ENCODE peak calls at places on chromosomes 11 and 22, in nine cellular contexts. One of them, this sample, is unnamed.

GRCh38 chr22:44180706-44181032 is at the start of gene PARVG:
- DNase-seq in mammary epithelial cell: peak
- DNase-seq in PC-3: peak
- DNase-seq in GM23248: no peak
- DNase-seq in neural progenitor cell: no peak
- DNase-seq in H1: no peak
- DNase-seq in fibroblast of lung: no peak
- DNase-seq in hepatocyte: peak
- DNase-seq in HCT116: no peak
- DNase-seq in this sample: no peak

GRCh38 chr11:6862961-6863360 is at the start of gene OR10A2:
- DNase-seq in mammary epithelial cell: peak
- DNase-seq in PC-3: peak
- DNase-seq in GM23248: peak
- DNase-seq in neural progenitor cell: peak
- DNase-seq in H1: no peak
- DNase-seq in fibroblast of lung: no peak
- DNase-seq in hepatocyte: peak
- DNase-seq in HCT116: no peak
- DNase-seq in this sample: no peak

GRCh38 chr22:37187891-37188761 is at the start of gene C1QTNF6:
- DNase-seq in mammary epithelial cell: peak
- DNase-seq in PC-3: peak
- DNase-seq in GM23248: peak
- DNase-seq in neural progenitor cell: peak
- DNase-seq in H1: peak
- DNase-seq in fibroblast of lung: peak
- DNase-seq in hepatocyte: peak
- DNase-seq in HCT116: no peak
- DNase-seq in this sample: peak

GRCh38 chr11:113778111-113778910 is 1.3 kb upstream of the CLDN25 start:
- DNase-seq in mammary epithelial cell: peak
- DNase-seq in PC-3: peak
- DNase-seq in GM23248: peak
- DNase-seq in neural progenitor cell: no peak
- DNase-seq in H1: no peak
- DNase-seq in fibroblast of lung: peak
- DNase-seq in hepatocyte: peak
- DNase-seq in HCT116: no peak
- DNase-seq in this sample: peak

GRCh38 chr11:133955091-133955846 is 1.5 kb downstream of the IGSF9B start:
- DNase-seq in mammary epithelial cell: no peak
- DNase-seq in PC-3: no peak
- DNase-seq in GM23248: peak
- DNase-seq in neural progenitor cell: peak
- DNase-seq in H1: no peak
- DNase-seq in fibroblast of lung: no peak
- DNase-seq in hepatocyte: no peak
- DNase-seq in HCT116: no peak
- DNase-seq in this sample: no peak

GRCh38 chr22:37518509-37519267 is 527 bp downstream of the CARD10 start:
- DNase-seq in mammary epithelial cell: no peak
- DNase-seq in PC-3: no peak
- DNase-seq in GM23248: peak
- DNase-seq in neural progenitor cell: peak
- DNase-seq in H1: peak
- DNase-seq in fibroblast of lung: peak
- DNase-seq in hepatocyte: no peak
- DNase-seq in HCT116: no peak
- DNase-seq in this sample: peak

GRCh38 chr11:131928992-131929391 is 558.6 kb downstream of the NTM start:
- DNase-seq in mammary epithelial cell: no peak
- DNase-seq in PC-3: no peak
- DNase-seq in GM23248: no peak
- DNase-seq in neural progenitor cell: peak
- DNase-seq in H1: peak
- DNase-seq in fibroblast of lung: no peak
- DNase-seq in hepatocyte: no peak
- DNase-seq in HCT116: no peak
- DNase-seq in this sample: no peak

GRCh38 chr11:63491614-63492372 is 826 bp upstream of the PLAAT5 start:
- DNase-seq in mammary epithelial cell: no peak
- DNase-seq in PC-3: no peak
- DNase-seq in GM23248: no peak
- DNase-seq in neural progenitor cell: peak
- DNase-seq in H1: no peak
- DNase-seq in fibroblast of lung: peak
- DNase-seq in hepatocyte: peak
- DNase-seq in HCT116: no peak
- DNase-seq in this sample: no peak

GRCh38 chr11:13463779-13464290 is 813 bp upstream of the BTBD10 start:
- DNase-seq in mammary epithelial cell: no peak
- DNase-seq in PC-3: no peak
- DNase-seq in GM23248: no peak
- DNase-seq in neural progenitor cell: peak
- DNase-seq in H1: no peak
- DNase-seq in fibroblast of lung: no peak
- DNase-seq in hepatocyte: no peak
- DNase-seq in HCT116: no peak
- DNase-seq in this sample: no peak

GRCh38 chr11:79678780-79679468 is 238.1 kb upstream of the TENM4 start:
- DNase-seq in mammary epithelial cell: no peak
- DNase-seq in PC-3: no peak
- DNase-seq in GM23248: no peak
- DNase-seq in neural progenitor cell: peak
- DNase-seq in H1: no peak
- DNase-seq in fibroblast of lung: no peak
- DNase-seq in hepatocyte: no peak
- DNase-seq in HCT116: no peak
- DNase-seq in this sample: no peak

GRCh38 chr22:38034884-38035529 is 22.2 kb upstream of the PICK1 start:
- DNase-seq in mammary epithelial cell: no peak
- DNase-seq in PC-3: no peak
- DNase-seq in GM23248: no peak
- DNase-seq in neural progenitor cell: no peak
- DNase-seq in H1: no peak
- DNase-seq in fibroblast of lung: no peak
- DNase-seq in hepatocyte: no peak
- DNase-seq in HCT116: no peak
- DNase-seq in this sample: no peak

GRCh38 chr11:9616858-9617257 is 43.4 kb downstream of the WEE1 start:
- DNase-seq in mammary epithelial cell: no peak
- DNase-seq in PC-3: no peak
- DNase-seq in GM23248: peak
- DNase-seq in neural progenitor cell: no peak
- DNase-seq in H1: no peak
- DNase-seq in fibroblast of lung: no peak
- DNase-seq in hepatocyte: no peak
- DNase-seq in HCT116: no peak
- DNase-seq in this sample: no peak

GRCh38 chr11:80970016-80970516 is 1529.2 kb upstream of the TENM4 start:
- DNase-seq in mammary epithelial cell: no peak
- DNase-seq in PC-3: no peak
- DNase-seq in GM23248: no peak
- DNase-seq in neural progenitor cell: no peak
- DNase-seq in H1: no peak
- DNase-seq in fibroblast of lung: no peak
- DNase-seq in hepatocyte: no peak
- DNase-seq in HCT116: no peak
- DNase-seq in this sample: no peak

GRCh38 chr11:19579957-19580356 is 132.7 kb upstream of the NAV2 start:
- DNase-seq in mammary epithelial cell: no peak
- DNase-seq in PC-3: no peak
- DNase-seq in GM23248: no peak
- DNase-seq in neural progenitor cell: no peak
- DNase-seq in H1: no peak
- DNase-seq in fibroblast of lung: no peak
- DNase-seq in hepatocyte: no peak
- DNase-seq in HCT116: no peak
- DNase-seq in this sample: no peak

GRCh38 chr22:41021655-41022454 is 70.5 kb upstream of the EP300 start:
- DNase-seq in mammary epithelial cell: peak
- DNase-seq in PC-3: peak
- DNase-seq in GM23248: peak
- DNase-seq in neural progenitor cell: peak
- DNase-seq in H1: peak
- DNase-seq in fibroblast of lung: peak
- DNase-seq in hepatocyte: peak
- DNase-seq in HCT116: peak
- DNase-seq in this sample: peak

GRCh38 chr11:124676386-124676785 is 2.7 kb downstream of the SPA17 start:
- DNase-seq in mammary epithelial cell: no peak
- DNase-seq in PC-3: no peak
- DNase-seq in GM23248: peak
- DNase-seq in neural progenitor cell: no peak
- DNase-seq in H1: no peak
- DNase-seq in fibroblast of lung: peak
- DNase-seq in hepatocyte: no peak
- DNase-seq in HCT116: no peak
- DNase-seq in this sample: no peak

GRCh38 chr11:101083334-101083733 is 46.3 kb downstream of the PGR start:
- DNase-seq in mammary epithelial cell: no peak
- DNase-seq in PC-3: no peak
- DNase-seq in GM23248: no peak
- DNase-seq in neural progenitor cell: no peak
- DNase-seq in H1: no peak
- DNase-seq in fibroblast of lung: no peak
- DNase-seq in hepatocyte: no peak
- DNase-seq in HCT116: no peak
- DNase-seq in this sample: no peak

GRCh38 chr22:44032126-44032730 is 8.1 kb downstream of the PARVB start:
- DNase-seq in mammary epithelial cell: no peak
- DNase-seq in PC-3: no peak
- DNase-seq in GM23248: no peak
- DNase-seq in neural progenitor cell: no peak
- DNase-seq in H1: no peak
- DNase-seq in fibroblast of lung: peak
- DNase-seq in hepatocyte: no peak
- DNase-seq in HCT116: no peak
- DNase-seq in this sample: no peak

GRCh38 chr22:20203142-20204099 is 52.6 kb upstream of the CCDC188 start:
- DNase-seq in mammary epithelial cell: no peak
- DNase-seq in PC-3: peak
- DNase-seq in GM23248: peak
- DNase-seq in neural progenitor cell: peak
- DNase-seq in H1: peak
- DNase-seq in fibroblast of lung: peak
- DNase-seq in hepatocyte: peak
- DNase-seq in HCT116: no peak
- DNase-seq in this sample: peak

DNA sequence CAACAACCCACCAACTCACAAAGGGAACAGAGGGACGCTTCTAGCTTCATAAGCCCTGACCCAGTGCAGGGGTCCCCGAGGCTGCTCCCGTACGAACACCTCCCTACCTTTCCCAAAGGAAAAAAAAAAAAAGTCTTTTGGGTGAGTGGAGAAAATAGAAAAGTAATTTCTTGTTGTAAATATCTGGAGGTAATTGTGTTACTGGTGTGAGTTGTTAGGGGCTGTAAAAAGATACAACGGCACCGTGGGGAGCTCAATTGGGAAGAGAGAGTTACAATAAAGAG is 3.4 kb downstream of the PAX6 start:
- DNase-seq in mammary epithelial cell: no peak
- DNase-seq in PC-3: no peak
- DNase-seq in GM23248: no peak
- DNase-seq in neural progenitor cell: peak
- DNase-seq in H1: no peak
- DNase-seq in fibroblast of lung: no peak
- DNase-seq in hepatocyte: no peak
- DNase-seq in HCT116: no peak
- DNase-seq in this sample: no peak
- TF ChIP-seq EZH2 in mammary epithelial cell: no peak
- TF ChIP-seq EZH2 in PC-3: no peak
- TF ChIP-seq EZH2 in GM23248: no peak
- TF ChIP-seq EZH2 in neural progenitor cell: no peak
- TF ChIP-seq EZH2 in H1: no peak
- TF ChIP-seq EZH2 in fibroblast of lung: no peak
- TF ChIP-seq EZH2 in hepatocyte: peak
- TF ChIP-seq EZH2 in HCT116: no peak
- TF ChIP-seq EZH2 in this sample: no peak

GRCh38 chr22:49850021-49850911 is 3.4 kb upstream of the ZBED4 start:
- DNase-seq in mammary epithelial cell: no peak
- DNase-seq in PC-3: no peak
- DNase-seq in GM23248: no peak
- DNase-seq in neural progenitor cell: no peak
- DNase-seq in H1: no peak
- DNase-seq in fibroblast of lung: no peak
- DNase-seq in hepatocyte: no peak
- DNase-seq in HCT116: no peak
- DNase-seq in this sample: no peak
- TF ChIP-seq EZH2 in mammary epithelial cell: peak
- TF ChIP-seq EZH2 in PC-3: no peak
- TF ChIP-seq EZH2 in GM23248: no peak
- TF ChIP-seq EZH2 in neural progenitor cell: no peak
- TF ChIP-seq EZH2 in H1: peak
- TF ChIP-seq EZH2 in fibroblast of lung: peak
- TF ChIP-seq EZH2 in hepatocyte: no peak
- TF ChIP-seq EZH2 in HCT116: no peak
- TF ChIP-seq EZH2 in this sample: no peak

DNA sequence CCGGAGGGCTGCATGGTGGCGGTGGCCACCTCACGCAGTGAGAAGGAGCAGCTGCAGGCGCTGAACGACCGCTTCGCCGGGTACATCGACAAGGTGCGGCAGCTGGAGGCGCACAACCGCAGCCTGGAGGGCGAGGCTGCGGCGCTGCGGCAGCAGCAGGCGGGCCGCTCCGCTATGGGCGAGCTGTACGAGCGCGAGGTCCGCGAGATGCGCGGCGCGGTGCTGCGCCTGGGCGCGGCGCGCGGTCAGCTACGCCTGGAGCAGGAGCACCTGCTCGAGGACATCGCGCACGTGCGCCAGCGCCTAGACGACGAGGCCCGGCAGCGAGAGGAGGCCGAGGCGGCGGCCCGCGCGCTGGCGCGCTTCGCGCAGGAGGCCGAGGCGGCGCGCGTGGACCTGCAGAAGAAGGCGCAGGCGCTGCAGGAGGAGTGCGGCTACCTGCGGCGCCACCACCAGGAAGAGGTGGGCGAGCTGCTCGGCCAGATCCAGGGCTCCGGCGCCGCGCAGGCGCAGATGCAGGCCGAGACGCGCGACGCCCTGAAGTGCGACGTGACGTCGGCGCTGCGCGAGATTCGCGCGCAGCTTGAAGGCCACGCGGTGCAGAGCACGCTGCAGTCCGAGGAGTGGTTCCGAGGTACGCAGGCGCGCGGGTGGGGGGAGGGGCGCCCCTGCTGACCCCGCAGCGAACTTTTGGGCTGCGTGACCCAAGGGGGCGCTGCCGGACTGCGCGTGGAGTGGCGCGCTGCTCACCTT is 670 bp downstream of the NEFH start:
- DNase-seq in mammary epithelial cell: peak
- DNase-seq in PC-3: no peak
- DNase-seq in GM23248: peak
- DNase-seq in neural progenitor cell: peak
- DNase-seq in H1: peak
- DNase-seq in fibroblast of lung: peak
- DNase-seq in hepatocyte: peak
- DNase-seq in HCT116: no peak
- DNase-seq in this sample: peak
- TF ChIP-seq EZH2 in mammary epithelial cell: peak
- TF ChIP-seq EZH2 in PC-3: no peak
- TF ChIP-seq EZH2 in GM23248: no peak
- TF ChIP-seq EZH2 in neural progenitor cell: peak
- TF ChIP-seq EZH2 in H1: peak
- TF ChIP-seq EZH2 in fibroblast of lung: peak
- TF ChIP-seq EZH2 in hepatocyte: peak
- TF ChIP-seq EZH2 in HCT116: no peak
- TF ChIP-seq EZH2 in this sample: no peak

GRCh38 chr11:82731691-82732277 is 1.9 kb downstream of the FAM181B start:
- DNase-seq in mammary epithelial cell: no peak
- DNase-seq in PC-3: no peak
- DNase-seq in GM23248: no peak
- DNase-seq in neural progenitor cell: peak
- DNase-seq in H1: no peak
- DNase-seq in fibroblast of lung: no peak
- DNase-seq in hepatocyte: no peak
- DNase-seq in HCT116: no peak
- DNase-seq in this sample: no peak
- TF ChIP-seq EZH2 in mammary epithelial cell: no peak
- TF ChIP-seq EZH2 in PC-3: no peak
- TF ChIP-seq EZH2 in GM23248: peak
- TF ChIP-seq EZH2 in neural progenitor cell: no peak
- TF ChIP-seq EZH2 in H1: no peak
- TF ChIP-seq EZH2 in fibroblast of lung: peak
- TF ChIP-seq EZH2 in hepatocyte: no peak
- TF ChIP-seq EZH2 in HCT116: no peak
- TF ChIP-seq EZH2 in this sample: no peak

This sample was measured in PC-9.